ENCODE peak calls at places on chromosomes 1 and 21, in eight cellular contexts. C is CD4-positive, alpha-beta memory T cell; H is left cardiac atrium; Z is WTC11; O is left ventricle myocardium inferior; F is colonic mucosa; V is progenitor cell of endocrine pancreas; Y is central memory CD4-positive, alpha-beta T cell. N is an unnamed sample.

GRCh38 chr1:67785847-67786753 is 47.2 kb downstream of the GNG12 start:
- DNase-seq in F (no peak), H (no peak), O (no peak), Z (no peak), V (no peak), Y (no peak), C (no peak), N (no peak)

GRCh38 chr1:39671793-39672550 is at the start of gene NT5C1A:
- DNase-seq in F (no peak), H (peak), V (no peak), O (peak), Z (peak), Y (no peak), C (peak), N (no peak)

GRCh38 chr21:39633770-39634181 is 21.0 kb downstream of the B3GALT5 start:
- DNase-seq in O (no peak), H (no peak), Y (no peak), C (no peak), Z (no peak), V (no peak), F (no peak), N (no peak)

GRCh38 chr1:46812065-46812750 is 13.4 kb downstream of the CYP4B1 start:
- DNase-seq in V (no peak), H (no peak), O (peak), C (no peak), Y (no peak), Z (no peak), F (no peak), N (no peak)

GRCh38 chr1:219965285-219965684 is 36.9 kb upstream of the SLC30A10 start:
- DNase-seq in C (no peak), Y (no peak), O (no peak), Z (no peak), F (no peak), H (no peak), V (no peak), N (no peak)

GRCh38 chr1:41882496-41882895 is 36.2 kb downstream of the HIVEP3 start:
- DNase-seq in F (no peak), H (no peak), V (no peak), C (no peak), O (no peak), Z (no peak), Y (no peak), N (no peak)

GRCh38 chr1:185419718-185420117 is 102.7 kb upstream of the IVNS1ABP start:
- DNase-seq in O (no peak), V (no peak), Y (no peak), H (no peak), C (no peak), F (no peak), Z (no peak), N (no peak)

GRCh38 chr1:245023222-245023621 is 131.6 kb upstream of the KIF26B start:
- DNase-seq in Z (no peak), V (no peak), O (no peak), H (no peak), C (no peak), F (no peak), Y (no peak), N (no peak)

GRCh38 chr1:18530567-18531502 is 50.1 kb downstream of the KLHDC7A start:
- DNase-seq in V (no peak), C (no peak), O (no peak), Z (peak), H (no peak), F (peak), Y (no peak), N (no peak)

GRCh38 chr1:92922378-92923035 is 38.8 kb downstream of the DIPK1A start:
- DNase-seq in H (no peak), C (no peak), O (no peak), F (no peak), V (no peak), Y (no peak), Z (no peak), N (no peak)

GRCh38 chr1:12159826-12160225 is 7.0 kb upstream of the TNFRSF1B start:
- DNase-seq in V (no peak), F (no peak), Z (no peak), H (no peak), Y (peak), C (peak), O (no peak), N (peak)

GRCh38 chr1:241408170-241408569 is 51.2 kb upstream of the RGS7 start:
- DNase-seq in Z (no peak), Y (no peak), V (no peak), F (no peak), H (no peak), O (no peak), C (no peak), N (no peak)

GRCh38 chr1:54955359-54955758 is 25.1 kb upstream of the TMEM61 start:
- DNase-seq in F (no peak), Z (no peak), O (no peak), H (no peak), C (no peak), V (no peak), Y (no peak), N (no peak)

GRCh38 chr1:94124538-94124937 is 3.6 kb upstream of the ABCA4 start:
- DNase-seq in H (no peak), Z (no peak), C (no peak), V (no peak), O (no peak), Y (no peak), F (no peak), N (no peak)

GRCh38 chr1:26814377-26814776 is 12.1 kb upstream of the ZDHHC18 start:
- DNase-seq in C (no peak), H (no peak), O (no peak), V (no peak), F (no peak), Y (no peak), Z (no peak), N (no peak)

GRCh38 chr1:5907386-5907785 is 84.8 kb downstream of the NPHP4 start:
- DNase-seq in C (no peak), O (no peak), Z (no peak), H (no peak), F (no peak), Y (no peak), V (no peak), N (no peak)

GRCh38 chr1:173475564-173476196 is 1.5 kb upstream of the PRDX6 start:
- DNase-seq in V (no peak), F (peak), Z (no peak), O (no peak), H (no peak), C (no peak), Y (no peak), N (peak)

GRCh38 chr1:228275435-228276342 is 67.8 kb downstream of the OBSCN start:
- DNase-seq in Z (peak), F (peak), C (peak), H (peak), O (peak), Y (peak), V (peak), N (no peak)

GRCh38 chr21:43950481-43950880 is 61.6 kb upstream of the TRAPPC10 start:
- DNase-seq in O (no peak), V (no peak), C (no peak), Z (no peak), H (no peak), Y (no peak), F (no peak), N (no peak)

GRCh38 chr1:244920911-244921310 is 56.6 kb upstream of the HNRNPU start:
- DNase-seq in H (no peak), C (no peak), V (no peak), Z (no peak), O (no peak), F (no peak), Y (no peak), N (no peak)

GRCh38 chr1:239242404-239242803 is 144.0 kb upstream of the CHRM3 start:
- DNase-seq in Z (no peak), Y (no peak), F (no peak), O (no peak), V (no peak), H (no peak), C (no peak), N (no peak)

GRCh38 chr1:163170975-163171676 is 31.6 kb downstream of the RGS5 start:
- DNase-seq in Z (no peak), F (no peak), Y (no peak), O (no peak), C (no peak), V (no peak), H (no peak), N (no peak)

GRCh38 chr1:109208847-109209463 is 4.8 kb upstream of the SARS1 start:
- DNase-seq in F (no peak), C (no peak), Z (no peak), Y (no peak), V (no peak), O (no peak), H (no peak), N (peak)

GRCh38 chr1:240190881-240191385 is 99.2 kb downstream of the FMN2 start:
- DNase-seq in Z (no peak), C (no peak), H (no peak), F (no peak), V (no peak), O (no peak), Y (no peak), N (peak)

GRCh38 chr1:113021430-113022085 is 51.4 kb upstream of the LRIG2 start:
- DNase-seq in Z (no peak), V (no peak), C (no peak), Y (no peak), F (peak), H (no peak), O (no peak), N (no peak)

GRCh38 chr1:194548071-194548470 is 1361.7 kb upstream of the B3GALT2 start:
- DNase-seq in O (no peak), F (no peak), Z (no peak), Y (no peak), V (no peak), C (no peak), H (no peak), N (no peak)

GRCh38 chr1:46613661-46614603 is 2.7 kb downstream of the MOB3C start:
- DNase-seq in V (no peak), Z (peak), Y (peak), C (no peak), F (peak), O (peak), H (peak), N (no peak)

GRCh38 chr1:235642943-235643371 is 6.6 kb downstream of the GNG4 start:
- DNase-seq in F (no peak), V (no peak), H (no peak), Z (peak), O (no peak), C (no peak), Y (no peak), N (no peak)

GRCh38 chr1:218718977-218719376 is 373.8 kb downstream of the TGFB2 start:
- DNase-seq in Z (no peak), O (no peak), H (no peak), V (no peak), C (no peak), Y (no peak), F (no peak), N (no peak)

GRCh38 chr21:16363563-16363962 is 633.8 kb downstream of the USP25 start:
- DNase-seq in V (no peak), Z (no peak), F (no peak), Y (no peak), O (no peak), H (no peak), C (no peak), N (no peak)

GRCh38 chr1:190479028-190479427 is 1.4 kb upstream of the BRINP3 start:
- DNase-seq in C (no peak), F (peak), H (no peak), O (no peak), Z (no peak), V (no peak), Y (no peak), N (no peak)

GRCh38 chr1:55640708-55641473 is 425.7 kb upstream of the USP24 start:
- DNase-seq in Z (no peak), C (peak), H (peak), O (peak), Y (peak), F (peak), V (no peak), N (peak)

GRCh38 chr1:61109158-61109557 is 26.8 kb downstream of the NFIA start:
- DNase-seq in Z (no peak), H (no peak), O (no peak), V (no peak), C (no peak), F (no peak), Y (no peak), N (no peak)

GRCh38 chr1:237000191-237000590 is 4.0 kb downstream of the MT1HL1 start:
- DNase-seq in Y (no peak), F (no peak), O (no peak), V (no peak), C (no peak), Z (no peak), H (no peak), N (no peak)

GRCh38 chr1:156065212-156065611 is 4.3 kb downstream of the RAB25 start:
- DNase-seq in Y (no peak), F (no peak), Z (no peak), H (no peak), O (no peak), V (no peak), C (no peak), N (no peak)

GRCh38 chr21:33299181-33299752 is 25.5 kb upstream of the IFNAR1 start:
- DNase-seq in C (peak), Z (no peak), H (no peak), V (no peak), Y (peak), F (peak), O (no peak), N (no peak)

GRCh38 chr1:15696956-15697521 is 12.9 kb downstream of the PLEKHM2 start:
- DNase-seq in V (no peak), Z (no peak), F (no peak), H (no peak), C (peak), Y (peak), O (no peak), N (no peak)

GRCh38 chr1:153404768-153405167 is 11.6 kb upstream of the S100A7A start:
- DNase-seq in Z (peak), V (no peak), H (peak), O (peak), C (peak), F (peak), Y (peak), N (peak)

GRCh38 chr1:160838876-160839275 is 23.8 kb downstream of the CD244 start:
- DNase-seq in V (no peak), Z (no peak), F (no peak), C (peak), Y (no peak), H (no peak), O (no peak), N (no peak)

N was measured in trophoblast cell.